ENCODE peak calls at places on chromosomes 16 and 17, in nine cellular contexts. D is astrocyte of the cerebellum, O is lower leg skin, X is fibroblast of lung, M is coronary artery, P is adrenal gland, Y is Panc1, J is omental fat pad, B is heart right ventricle. T is an unnamed sample.

GRCh38 chr17:68443974-68444464 is 13.3 kb downstream of the WIPI1 start:
- DNase-seq in D (no peak), O (no peak), X (no peak), M (no peak), P (no peak), Y (no peak), J (no peak), B (no peak), T (no peak)

GRCh38 chr17:80868022-80868609 is 123.5 kb upstream of the CHMP6 start:
- DNase-seq in D (no peak), O (no peak), X (no peak), M (no peak), P (no peak), Y (no peak), J (no peak), B (no peak), T (peak; percentile 34)

GRCh38 chr16:88940196-88941050 is 36.6 kb downstream of the CBFA2T3 start:
- DNase-seq in D (no peak), O (no peak), X (no peak), M (no peak), P (peak; percentile 33), Y (no peak), J (no peak), B (no peak), T (no peak)

GRCh38 chr17:30956764-30957374 is 14.0 kb upstream of the RNF135 start:
- DNase-seq in D (peak; percentile 8), O (no peak), X (no peak), M (no peak), P (no peak), Y (no peak), J (no peak), B (peak; percentile 39), T (no peak)

GRCh38 chr16:708959-709358 is 3.4 kb upstream of the FBXL16 start:
- DNase-seq in D (no peak), O (no peak), X (no peak), M (no peak), P (no peak), Y (no peak), J (no peak), B (no peak), T (no peak)

GRCh38 chr16:4306439-4307214 is 9.2 kb upstream of the GLIS2 start:
- DNase-seq in D (no peak), O (no peak), X (no peak), M (no peak), P (no peak), Y (no peak), J (no peak), B (no peak), T (no peak)

GRCh38 chr17:40366861-40367518 is 2.5 kb upstream of the GJD3 start:
- DNase-seq in D (no peak), O (no peak), X (no peak), M (peak; percentile 68), P (no peak), Y (no peak), J (no peak), B (no peak), T (peak; percentile 44)

GRCh38 chr17:76704799-76705198 is 6.0 kb downstream of the MXRA7 start:
- DNase-seq in D (no peak), O (no peak), X (no peak), M (no peak), P (no peak), Y (no peak), J (no peak), B (no peak), T (no peak)

GRCh38 chr16:85750827-85751641 is at the start of gene C16orf74:
- DNase-seq in D (no peak), O (no peak), X (peak; percentile 17), M (no peak), P (no peak), Y (no peak), J (no peak), B (no peak), T (no peak)

GRCh38 chr17:72614871-72615626 is 477.4 kb downstream of the SLC39A11 start:
- DNase-seq in D (no peak), O (no peak), X (peak; percentile 84), M (no peak), P (no peak), Y (no peak), J (no peak), B (no peak), T (no peak)

GRCh38 chr17:77376795-77377751 is 236.3 kb downstream of the SEC14L1 start:
- DNase-seq in D (no peak), O (no peak), X (peak; percentile 66), M (no peak), P (peak; percentile 90), Y (no peak), J (no peak), B (no peak), T (no peak)

GRCh38 chr16:54116126-54116525 is 170.5 kb downstream of the IRX3 start:
- DNase-seq in D (no peak), O (no peak), X (no peak), M (no peak), P (no peak), Y (no peak), J (no peak), B (no peak), T (no peak)

GRCh38 chr17:40680998-40681397 is 16.0 kb upstream of the KRT222 start:
- DNase-seq in D (no peak), O (no peak), X (no peak), M (no peak), P (no peak), Y (no peak), J (no peak), B (no peak), T (no peak)

GRCh38 chr17:2947588-2947950 is 115.8 kb downstream of the OR1D5 start:
- DNase-seq in D (no peak), O (no peak), X (no peak), M (peak; percentile 49), P (no peak), Y (no peak), J (no peak), B (no peak), T (no peak)

GRCh38 chr17:6286239-6286638 is 148.7 kb downstream of the AIPL1 start:
- DNase-seq in D (no peak), O (no peak), X (no peak), M (no peak), P (no peak), Y (no peak), J (no peak), B (no peak), T (no peak)

GRCh38 chr17:36591434-36592315 is at the start of gene DHRS11:
- DNase-seq in D (no peak), O (peak; percentile 73), X (peak; percentile 64), M (no peak), P (peak; percentile 80), Y (no peak), J (peak; percentile 47), B (peak; percentile 84), T (peak; percentile 53)

GRCh38 chr17:61386251-61386650 is 13.4 kb upstream of the TBX2 start:
- DNase-seq in D (no peak), O (no peak), X (no peak), M (no peak), P (no peak), Y (no peak), J (no peak), B (no peak), T (no peak)

GRCh38 chr16:1287982-1288670 is 21.3 kb upstream of the UBE2I start:
- DNase-seq in D (no peak), O (no peak), X (no peak), M (no peak), P (no peak), Y (no peak), J (no peak), B (no peak), T (no peak)

GRCh38 chr16:85515830-85516397 is 97.2 kb upstream of the GSE1 start:
- DNase-seq in D (no peak), O (no peak), X (no peak), M (no peak), P (peak; percentile 44), Y (no peak), J (no peak), B (no peak), T (no peak)

GRCh38 chr17:75182569-75183436 is at the start of gene SUMO2:
- DNase-seq in D (peak; percentile 84), O (peak; percentile 94), X (peak; percentile 92), M (peak; percentile 96), P (peak; percentile 95), Y (no peak), J (peak; percentile 84), B (peak; percentile 95), T (peak; percentile 94)

DNA sequence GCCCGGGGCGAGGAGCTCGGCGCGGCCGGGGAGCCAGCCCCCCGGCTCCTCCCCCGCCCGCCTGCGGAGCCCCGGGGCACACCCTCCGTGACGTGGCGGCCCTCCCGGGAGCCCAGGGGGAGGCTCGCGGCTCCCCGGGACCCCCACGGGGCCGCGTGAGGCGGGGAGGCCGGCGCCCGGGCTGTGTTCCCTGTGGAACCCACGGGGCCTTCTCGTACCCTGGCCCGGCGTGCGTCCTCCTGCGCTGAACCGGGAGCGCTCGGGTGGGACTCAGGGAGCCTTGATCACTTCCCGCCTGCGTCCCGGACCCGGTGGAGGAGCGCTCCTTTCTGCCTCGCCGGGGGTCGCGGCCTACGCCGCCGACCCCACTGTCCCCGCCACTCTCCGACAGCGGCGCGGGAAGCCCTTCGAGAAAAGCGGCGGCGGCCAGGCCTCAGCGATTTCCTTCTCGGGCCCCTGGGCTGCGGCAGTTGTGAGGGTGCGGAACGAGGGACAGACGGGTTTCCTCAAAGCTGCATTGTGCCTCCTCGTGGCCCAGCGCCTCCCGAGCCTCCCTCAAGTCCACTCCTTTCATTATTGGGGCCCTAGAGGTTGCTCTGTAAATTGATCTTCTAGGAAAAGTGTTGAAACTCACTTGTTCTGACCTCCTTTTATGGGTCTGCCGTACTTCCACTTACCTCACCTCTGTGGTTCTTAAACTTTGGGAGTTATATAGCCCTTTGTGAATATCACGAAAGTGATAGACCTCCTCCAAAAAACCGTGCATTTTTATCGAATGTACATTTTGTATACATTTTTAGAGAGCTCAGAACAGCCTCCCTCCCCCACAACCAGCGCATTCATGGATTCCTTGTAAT is 597 bp downstream of the LIG3 start:
- DNase-seq in D (peak; percentile 59), O (peak; percentile 57), X (peak; percentile 82), M (peak; percentile 84), P (peak; percentile 78), Y (no peak), J (no peak), B (peak; percentile 68), T (peak; percentile 73)
- TF ChIP-seq CTCF in D (peak; percentile 36), O (no peak), X (peak; percentile 48), M (no peak), P (peak; percentile 65), Y (peak; percentile 41), J (no peak), B (peak; percentile 56), T (peak; percentile 42)

GRCh38 chr17:13647551-13647950 is 45.8 kb upstream of the HS3ST3A1 start:
- DNase-seq in D (no peak), O (no peak), X (peak; percentile 11), M (no peak), P (no peak), Y (no peak), J (no peak), B (no peak), T (no peak)
- TF ChIP-seq CTCF in D (no peak), O (no peak), X (peak; percentile 4), M (no peak), P (no peak), Y (no peak), J (no peak), B (no peak), T (no peak)

GRCh38 chr17:44348988-44349364 is 3.9 kb downstream of the GRN start:
- DNase-seq in D (no peak), O (no peak), X (no peak), M (no peak), P (no peak), Y (no peak), J (no peak), B (no peak), T (no peak)
- TF ChIP-seq CTCF in D (no peak), O (no peak), X (no peak), M (no peak), P (no peak), Y (no peak), J (no peak), B (no peak), T (no peak)

GRCh38 chr16:13856398-13856797 is 63.6 kb upstream of the ERCC4 start:
- DNase-seq in D (no peak), O (no peak), X (no peak), M (no peak), P (no peak), Y (no peak), J (no peak), B (no peak), T (no peak)
- TF ChIP-seq CTCF in D (no peak), O (no peak), X (no peak), M (no peak), P (no peak), Y (no peak), J (no peak), B (no peak), T (no peak)